ENCODE peak calls at places on chromosome 16, in four cellular contexts. P, K, Q and V are unnamed samples.

GRCh38 chr16:23679274-23679985 is 741 bp downstream of the PLK1 start:
- DNase-seq in P (peak), K (peak), Q (no peak), V (peak)

GRCh38 chr16:9578459-9578858 is 487.0 kb downstream of the HAPSTR1 start:
- DNase-seq in P (no peak), K (no peak), Q (no peak), V (no peak)

GRCh38 chr16:67264866-67265265 is 14.5 kb upstream of the PLEKHG4 start:
- DNase-seq in P (no peak), K (no peak), Q (no peak), V (no peak)

GRCh38 chr16:9308300-9309209 is 217.1 kb downstream of the HAPSTR1 start:
- DNase-seq in P (no peak), K (no peak), Q (no peak), V (no peak)

GRCh38 chr16:1288813-1289479 is 20.5 kb upstream of the UBE2I start:
- DNase-seq in P (no peak), K (peak), Q (no peak), V (no peak)

GRCh38 chr16:48014349-48015135 is 141.3 kb downstream of the ABCC12 start:
- DNase-seq in P (no peak), K (no peak), Q (no peak), V (no peak)

GRCh38 chr16:57510016-57510871 is 24.0 kb upstream of the DOK4 start:
- DNase-seq in P (no peak), K (no peak), Q (no peak), V (no peak)

GRCh38 chr16:81469710-81470481 is 25.3 kb downstream of the CMIP start:
- DNase-seq in P (peak), K (no peak), Q (peak), V (peak)

GRCh38 chr16:25693621-25694020 is 1.9 kb downstream of the HS3ST4 start:
- DNase-seq in P (no peak), K (no peak), Q (no peak), V (no peak)

GRCh38 chr16:424033-424622 is 1.3 kb upstream of the RAB11FIP3 start:
- DNase-seq in P (peak), K (no peak), Q (no peak), V (no peak)

DNA sequence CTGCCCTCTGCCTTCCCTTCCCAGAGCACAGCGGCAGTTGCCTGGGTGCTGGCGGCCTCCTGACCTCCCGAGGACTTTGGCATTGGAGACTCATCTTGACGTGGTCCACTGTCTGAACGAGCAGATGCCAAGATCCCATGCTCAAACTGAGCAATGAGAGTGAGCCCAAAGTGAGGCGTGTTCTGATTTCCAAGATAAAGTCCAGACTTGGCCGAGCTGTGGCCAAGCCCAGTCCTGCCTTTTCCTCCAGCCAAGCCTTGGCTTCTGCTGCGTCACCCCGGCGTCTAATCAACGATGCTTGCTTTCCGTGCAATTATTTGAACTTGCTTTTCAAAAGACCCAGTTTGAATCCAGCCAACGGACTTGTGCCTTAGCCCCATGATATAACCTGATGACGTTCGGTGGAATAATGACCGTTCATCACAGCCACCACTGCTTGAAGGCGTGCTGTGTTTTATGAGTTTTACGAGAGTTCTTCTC is 179.2 kb downstream of the IRF8 start:
- DNase-seq in P (no peak), K (no peak), Q (no peak), V (no peak)
- TF ChIP-seq POLR2AphosphoS5 in P (no peak), K (no peak), Q (no peak), V (no peak)

GRCh38 chr16:50316102-50316847 is 49.9 kb downstream of the ADCY7 start:
- DNase-seq in P (no peak), K (no peak), Q (no peak), V (no peak)

GRCh38 chr16:50316848-50317630 is 50.7 kb downstream of the ADCY7 start:
- DNase-seq in P (no peak), K (no peak), Q (no peak), V (no peak)

GRCh38 chr16:50313596-50314483 is 47.5 kb downstream of the ADCY7 start:
- DNase-seq in P (peak), K (no peak), Q (no peak), V (no peak)

GRCh38 chr16:50314665-50315064 is 48.3 kb downstream of the ADCY7 start:
- DNase-seq in P (no peak), K (no peak), Q (no peak), V (no peak)

DNA sequence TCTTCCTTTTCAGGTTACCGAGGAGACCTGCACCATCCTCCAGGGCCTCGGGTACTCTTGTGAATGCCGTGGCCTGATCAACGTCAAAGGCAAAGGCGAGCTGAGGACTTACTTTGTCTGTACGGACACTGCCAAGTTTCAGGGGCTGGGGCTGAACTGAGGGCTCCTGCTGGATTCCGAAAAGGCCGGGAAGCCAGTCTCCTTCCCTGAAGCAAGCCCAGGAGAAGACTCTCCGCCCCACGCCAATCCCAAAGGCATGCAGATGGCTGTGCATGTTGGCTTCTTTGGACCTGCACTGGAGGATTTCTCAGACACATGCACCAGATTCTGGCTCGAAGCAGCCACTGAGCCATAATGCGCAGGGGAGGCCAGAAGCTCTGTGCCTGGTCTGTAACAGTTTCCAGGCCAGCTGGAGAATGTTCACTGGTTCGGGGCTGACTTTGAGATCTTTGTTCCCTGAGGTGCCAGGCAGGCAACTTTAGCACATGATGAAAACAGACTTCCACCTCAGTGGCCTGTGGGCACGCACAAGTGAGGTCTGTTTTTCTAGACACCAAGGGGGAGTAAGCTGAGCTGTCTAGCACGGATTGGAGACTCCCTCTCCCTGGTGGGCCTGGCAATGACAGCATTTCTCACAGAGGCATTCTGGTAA is 49.1 kb downstream of the ADCY7 start:
- DNase-seq in P (no peak), K (no peak), Q (no peak), V (no peak)
- TF ChIP-seq SPI1 in P (no peak), K (no peak), Q (no peak), V (no peak)

DNA sequence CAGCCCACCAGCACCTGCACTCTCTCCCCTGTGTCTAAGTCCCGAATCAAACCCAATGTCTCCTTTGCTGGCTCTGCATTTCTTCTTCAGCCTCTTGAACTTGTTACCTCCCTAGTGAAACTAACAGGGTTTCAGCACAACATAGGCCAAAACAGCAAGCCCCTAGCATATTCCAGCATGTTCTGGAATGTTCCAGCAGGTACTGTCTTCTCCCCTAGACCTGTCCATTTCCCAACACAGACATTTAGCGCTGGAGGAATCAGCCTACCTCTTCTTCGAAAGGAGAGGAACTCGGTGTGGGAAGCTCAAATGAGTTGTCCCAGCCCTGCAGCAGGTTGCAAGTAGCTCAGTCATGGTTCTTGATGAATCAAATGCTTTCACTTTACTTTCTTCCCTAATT is 47.1 kb downstream of the LITAF start:
- DNase-seq in P (no peak), K (no peak), Q (no peak), V (no peak)
- TF ChIP-seq POLR2AphosphoS5 in P (no peak), K (no peak), Q (no peak), V (no peak)

DNA sequence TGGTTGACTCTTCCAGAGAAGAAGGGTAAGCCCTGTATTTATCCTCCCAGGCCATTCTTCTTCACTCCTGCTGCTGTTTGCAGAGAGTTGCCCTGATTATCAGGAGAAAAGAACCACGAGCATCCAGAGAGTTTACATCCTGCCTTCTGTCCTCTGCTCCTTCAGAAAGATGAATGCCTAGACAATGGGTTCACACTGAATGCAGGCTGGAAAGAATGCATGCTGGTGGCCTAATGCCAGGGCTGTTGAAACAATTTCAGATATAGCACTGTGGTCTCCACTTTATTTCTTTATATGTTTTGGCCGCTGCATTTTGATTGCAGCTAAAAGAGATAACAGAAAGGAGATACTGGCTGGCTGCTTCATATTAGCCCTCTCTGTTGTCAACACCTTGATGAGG is 21.2 kb upstream of the HAS3 start:
- DNase-seq in P (no peak), K (no peak), Q (no peak), V (no peak)
- TF ChIP-seq SPI1 in P (no peak), K (no peak), Q (no peak), V (no peak)

DNA sequence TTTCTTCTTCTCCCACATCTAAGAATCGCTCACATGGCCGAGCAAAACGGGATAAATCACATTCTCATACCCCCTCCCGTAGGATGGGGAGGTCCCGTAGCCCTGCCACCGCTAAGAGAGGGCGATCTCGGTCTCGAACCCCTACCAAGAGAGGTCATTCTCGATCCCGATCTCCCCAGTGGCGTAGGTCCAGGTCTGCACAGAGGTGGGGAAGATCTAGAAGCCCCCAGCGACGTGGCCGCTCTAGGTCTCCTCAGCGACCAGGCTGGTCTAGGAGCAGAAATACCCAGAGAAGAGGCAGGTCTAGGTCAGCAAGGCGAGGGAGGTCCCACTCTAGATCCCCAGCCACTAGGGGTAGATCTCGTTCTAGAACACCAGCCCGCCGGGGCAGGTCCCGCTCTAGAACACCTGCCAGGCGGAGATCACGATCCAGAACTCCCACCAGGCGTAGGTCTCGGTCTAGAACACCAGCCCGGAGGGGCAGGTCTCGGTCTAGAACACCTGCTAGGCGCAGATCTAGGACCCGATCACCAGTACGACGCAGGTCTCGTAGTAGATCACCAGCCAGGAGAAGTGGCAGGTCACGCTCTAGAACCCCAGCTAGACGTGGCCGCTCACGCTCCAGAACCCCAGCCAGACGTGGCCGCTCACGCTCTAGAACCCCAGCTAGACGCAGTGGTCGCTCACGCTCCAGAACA is 9.6 kb downstream of the SRRM2 start:
- DNase-seq in P (no peak), K (no peak), Q (no peak), V (no peak)
- TF ChIP-seq POLR2AphosphoS5 in P (no peak), K (no peak), Q (peak), V (no peak)